ENCODE peak calls at places on chromosome 20, in four cellular contexts. Z is progenitor cell of endocrine pancreas, N is WTC11, E is PC-3. G is an unnamed sample.

GRCh38 chr20:59661141-59661540 is 56.8 kb downstream of the PHACTR3 start:
- DNase-seq in N (no peak), E (no peak), Z (no peak), G (no peak)

GRCh38 chr20:17431621-17432364 is 99.4 kb downstream of the BFSP1 start:
- DNase-seq in N (peak), E (peak), Z (peak), G (peak)

GRCh38 chr20:48283470-48284110 is 498.3 kb upstream of the SULF2 start:
- DNase-seq in E (peak), Z (no peak), N (no peak), G (no peak)

GRCh38 chr20:46151936-46152335 is 33.8 kb downstream of the CD40 start:
- DNase-seq in E (peak), Z (no peak), N (peak), G (no peak)

GRCh38 chr20:17179840-17180239 is 47.0 kb upstream of the PCSK2 start:
- DNase-seq in N (no peak), Z (no peak), E (no peak), G (no peak)

GRCh38 chr20:62494537-62494936 is 18.7 kb upstream of the GATA5 start:
- DNase-seq in E (no peak), Z (no peak), N (no peak), G (no peak)

GRCh38 chr20:14234666-14235295 is 102.6 kb downstream of the FLRT3 start:
- DNase-seq in Z (no peak), E (peak), N (no peak), G (no peak)

GRCh38 chr20:18527836-18528235 is 20.1 kb downstream of the SEC23B start:
- DNase-seq in E (peak), Z (no peak), N (no peak), G (no peak)

GRCh38 chr20:17635846-17636245 is 46.2 kb downstream of the RRBP1 start:
- DNase-seq in Z (no peak), N (no peak), E (no peak), G (no peak)

DNA sequence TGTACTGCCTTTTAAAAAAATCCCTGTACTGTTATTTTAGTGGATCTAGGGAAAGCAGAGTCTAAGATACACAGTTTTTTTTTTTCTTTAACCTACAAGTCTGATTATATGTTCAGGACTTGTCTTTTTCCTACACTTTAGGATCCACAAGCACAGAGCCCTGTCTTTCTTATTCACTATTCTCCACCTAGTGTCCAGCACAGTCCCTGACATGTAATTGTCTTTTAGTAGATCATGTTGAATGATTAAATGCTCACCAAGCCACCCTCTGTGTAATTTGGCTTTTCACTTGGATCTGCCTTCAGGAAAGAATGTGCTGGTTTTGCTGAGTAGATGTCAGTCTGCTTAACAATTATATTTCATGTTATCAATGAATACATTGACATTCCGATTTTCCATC is 35.8 kb upstream of the YWHAB start:
- DNase-seq in Z (no peak), E (no peak), N (no peak), G (no peak)
- TF ChIP-seq CTCF in Z (no peak), E (peak), N (no peak), G (no peak)

GRCh38 chr20:50294164-50295088 is 103.8 kb downstream of the CEBPB start:
- DNase-seq in N (no peak), E (no peak), Z (no peak), G (no peak)
- TF ChIP-seq CTCF in N (no peak), E (peak), Z (no peak), G (no peak)

GRCh38 chr20:63844384-63845025 is 13.4 kb upstream of the ZBTB46 start:
- DNase-seq in E (no peak), Z (no peak), N (no peak), G (no peak)

GRCh38 chr20:63843778-63844177 is 12.7 kb upstream of the ZBTB46 start:
- DNase-seq in Z (no peak), N (no peak), E (no peak), G (no peak)

GRCh38 chr20:63843222-63843621 is 12.2 kb upstream of the ZBTB46 start:
- DNase-seq in E (no peak), Z (no peak), N (no peak), G (no peak)

GRCh38 chr20:63839620-63840019 is 8.6 kb upstream of the ZBTB46 start:
- DNase-seq in E (no peak), Z (no peak), N (no peak), G (no peak)

DNA sequence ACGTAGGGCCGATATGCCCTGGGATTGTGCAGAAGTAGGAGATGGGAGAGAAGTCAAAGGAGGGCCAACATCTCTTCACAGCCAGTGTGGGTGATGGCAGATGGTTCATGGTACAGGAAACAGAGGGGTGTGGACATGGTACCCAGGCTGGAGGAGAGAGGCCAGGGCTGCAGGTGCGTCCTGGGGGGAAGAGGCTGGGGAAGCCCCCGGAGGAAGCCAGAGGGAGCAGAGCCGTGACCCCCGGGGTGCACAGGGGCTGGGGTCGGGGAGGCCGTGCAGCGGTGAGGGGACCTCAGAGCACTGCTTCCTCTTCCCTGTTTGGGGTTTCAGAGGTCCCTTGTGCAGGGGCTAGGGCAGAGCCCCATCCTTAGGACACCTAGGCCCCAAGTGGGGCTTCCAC is 11.2 kb upstream of the ZBTB46 start:
- DNase-seq in N (no peak), Z (no peak), E (no peak), G (no peak)
- TF ChIP-seq CTCF in N (no peak), Z (no peak), E (no peak), G (no peak)

DNA sequence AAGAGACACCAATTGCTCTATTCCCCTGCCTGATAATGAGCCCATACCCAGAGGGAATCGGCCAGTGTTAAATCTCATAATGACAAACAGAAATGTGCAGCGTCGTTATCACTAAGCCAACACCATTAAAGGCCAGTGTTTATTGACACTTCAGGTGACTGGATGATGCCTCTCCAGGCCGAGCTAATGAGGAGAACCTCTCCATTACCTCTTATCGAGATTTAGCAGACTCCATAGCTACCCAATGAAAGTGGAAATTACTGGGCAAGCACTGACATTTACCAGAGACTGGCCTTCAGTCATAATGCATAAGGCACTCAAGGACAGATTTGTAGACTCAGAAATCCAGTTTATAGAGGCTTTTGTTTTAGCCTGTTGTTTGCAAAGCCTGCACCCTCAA is 669.5 kb downstream of the MAFB start:
- DNase-seq in N (no peak), Z (no peak), E (no peak), G (no peak)
- TF ChIP-seq CTCF in N (no peak), Z (no peak), E (no peak), G (no peak)

GRCh38 chr20:6178537-6178936 is 55.7 kb upstream of the FERMT1 start:
- DNase-seq in N (no peak), E (peak), Z (no peak), G (no peak)
- TF ChIP-seq CTCF in N (no peak), E (peak), Z (peak), G (peak)

GRCh38 chr20:40741507-40742106 is 52.6 kb upstream of the MAFB start:
- DNase-seq in E (peak), Z (no peak), N (peak), G (no peak)
- TF ChIP-seq CTCF in E (peak), Z (peak), N (peak), G (peak)

DNA sequence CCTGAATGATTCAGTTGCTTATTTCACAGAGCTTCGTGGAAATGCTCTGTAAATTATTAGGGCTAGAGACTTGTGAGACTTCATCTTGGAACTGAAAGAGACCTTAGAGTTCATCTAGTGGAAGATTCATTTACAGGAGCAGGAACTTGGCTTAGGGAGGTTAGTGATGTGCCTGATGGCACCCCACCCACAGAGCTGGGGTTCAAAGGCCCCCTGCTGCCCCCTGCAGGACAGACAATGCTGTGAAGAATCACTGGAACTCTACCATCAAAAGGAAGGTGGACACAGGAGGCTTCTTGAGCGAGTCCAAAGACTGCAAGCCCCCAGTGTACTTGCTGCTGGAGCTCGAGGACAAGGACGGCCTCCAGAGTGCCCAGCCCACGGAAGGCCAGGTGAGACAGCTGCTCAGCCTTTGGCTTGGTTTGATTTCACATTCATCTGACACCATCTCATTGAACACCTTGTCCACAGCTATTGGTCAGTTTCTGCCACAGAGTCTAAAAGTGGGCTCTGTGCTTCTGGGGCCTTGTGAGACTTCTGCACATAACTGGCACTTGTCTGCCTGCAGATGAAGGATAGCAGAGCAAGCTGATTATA is 25.1 kb downstream of the MYBL2 start:
- DNase-seq in N (peak), Z (peak), E (peak), G (no peak)
- TF ChIP-seq CTCF in N (peak), Z (peak), E (peak), G (no peak)